ENCODE peak calls at places on chromosomes 13 and 19, in eight cellular contexts. One of them, this sample, is unnamed.
A peak's percentile ranks its signal among the peaks of the same experiment; 100 is the strongest.

GRCh38 chr13:30572859-30573275 is 44.9 kb upstream of the USPL1 start:
- DNase-seq in HFF-Myc: no peak
- DNase-seq in body of pancreas: no peak
- DNase-seq in GM12878: peak; percentile 28
- DNase-seq in Panc1: no peak
- DNase-seq in astrocyte of the spinal cord: peak; percentile 80
- DNase-seq in WERI-Rb-1: no peak
- DNase-seq in colonic mucosa: no peak
- DNase-seq in this sample: peak; percentile 25

GRCh38 chr13:41465215-41465907 is 8.0 kb downstream of the RGCC start:
- DNase-seq in Panc1: no peak
- DNase-seq in astrocyte of the spinal cord: peak; percentile 83
- DNase-seq in body of pancreas: peak; percentile 30
- DNase-seq in GM12878: peak; percentile 88
- DNase-seq in colonic mucosa: peak; percentile 33
- DNase-seq in HFF-Myc: peak; percentile 31
- DNase-seq in WERI-Rb-1: no peak
- DNase-seq in this sample: peak; percentile 87

GRCh38 chr13:50123002-50123401 is 107.8 kb downstream of the KCNRG start:
- DNase-seq in colonic mucosa: no peak
- DNase-seq in Panc1: no peak
- DNase-seq in HFF-Myc: no peak
- DNase-seq in astrocyte of the spinal cord: no peak
- DNase-seq in GM12878: no peak
- DNase-seq in body of pancreas: peak; percentile 22
- DNase-seq in WERI-Rb-1: no peak
- DNase-seq in this sample: no peak

GRCh38 chr13:99208845-99209527 is 8.3 kb downstream of the UBAC2 start:
- DNase-seq in HFF-Myc: no peak
- DNase-seq in body of pancreas: no peak
- DNase-seq in GM12878: no peak
- DNase-seq in colonic mucosa: no peak
- DNase-seq in astrocyte of the spinal cord: no peak
- DNase-seq in WERI-Rb-1: no peak
- DNase-seq in Panc1: no peak
- DNase-seq in this sample: no peak

GRCh38 chr19:1252221-1252817 is 3.9 kb downstream of the MIDN start:
- DNase-seq in colonic mucosa: peak; percentile 85
- DNase-seq in Panc1: no peak
- DNase-seq in astrocyte of the spinal cord: peak; percentile 97
- DNase-seq in WERI-Rb-1: no peak
- DNase-seq in HFF-Myc: no peak
- DNase-seq in body of pancreas: peak; percentile 97
- DNase-seq in GM12878: no peak
- DNase-seq in this sample: peak; percentile 96

GRCh38 chr13:77544365-77544764 is 8.9 kb downstream of the SCEL start:
- DNase-seq in astrocyte of the spinal cord: peak; percentile 74
- DNase-seq in GM12878: no peak
- DNase-seq in body of pancreas: peak; percentile 53
- DNase-seq in HFF-Myc: no peak
- DNase-seq in colonic mucosa: peak; percentile 19
- DNase-seq in WERI-Rb-1: no peak
- DNase-seq in Panc1: no peak
- DNase-seq in this sample: peak; percentile 36

GRCh38 chr19:15562145-15562544 is 52.9 kb upstream of the CYP4F8 start:
- DNase-seq in colonic mucosa: no peak
- DNase-seq in astrocyte of the spinal cord: no peak
- DNase-seq in Panc1: no peak
- DNase-seq in GM12878: no peak
- DNase-seq in HFF-Myc: no peak
- DNase-seq in body of pancreas: no peak
- DNase-seq in WERI-Rb-1: no peak
- DNase-seq in this sample: no peak

GRCh38 chr19:38034153-38034835 is 127.3 kb downstream of the SIPA1L3 start:
- DNase-seq in Panc1: no peak
- DNase-seq in WERI-Rb-1: no peak
- DNase-seq in colonic mucosa: no peak
- DNase-seq in body of pancreas: no peak
- DNase-seq in astrocyte of the spinal cord: peak; percentile 87
- DNase-seq in GM12878: no peak
- DNase-seq in HFF-Myc: no peak
- DNase-seq in this sample: no peak

GRCh38 chr13:45200701-45201230 is at the start of gene KCTD4:
- DNase-seq in body of pancreas: no peak
- DNase-seq in WERI-Rb-1: no peak
- DNase-seq in Panc1: no peak
- DNase-seq in HFF-Myc: no peak
- DNase-seq in astrocyte of the spinal cord: peak; percentile 34
- DNase-seq in GM12878: no peak
- DNase-seq in colonic mucosa: no peak
- DNase-seq in this sample: peak; percentile 60

GRCh38 chr19:8096071-8096470 is 43.5 kb downstream of the CCL25 start:
- DNase-seq in Panc1: no peak
- DNase-seq in body of pancreas: no peak
- DNase-seq in astrocyte of the spinal cord: no peak
- DNase-seq in WERI-Rb-1: no peak
- DNase-seq in GM12878: no peak
- DNase-seq in colonic mucosa: no peak
- DNase-seq in HFF-Myc: no peak
- DNase-seq in this sample: no peak

GRCh38 chr13:38391341-38391740 is 41.7 kb downstream of the UFM1 start:
- DNase-seq in WERI-Rb-1: no peak
- DNase-seq in astrocyte of the spinal cord: no peak
- DNase-seq in body of pancreas: no peak
- DNase-seq in HFF-Myc: no peak
- DNase-seq in colonic mucosa: no peak
- DNase-seq in GM12878: no peak
- DNase-seq in Panc1: no peak
- DNase-seq in this sample: no peak

GRCh38 chr13:112446867-112447266 is 70.7 kb downstream of the SPACA7 start:
- DNase-seq in Panc1: no peak
- DNase-seq in body of pancreas: no peak
- DNase-seq in GM12878: no peak
- DNase-seq in HFF-Myc: no peak
- DNase-seq in WERI-Rb-1: no peak
- DNase-seq in astrocyte of the spinal cord: no peak
- DNase-seq in colonic mucosa: peak; percentile 3
- DNase-seq in this sample: no peak

GRCh38 chr13:73429691-73430090 is 370.9 kb downstream of the KLF5 start:
- DNase-seq in HFF-Myc: no peak
- DNase-seq in colonic mucosa: no peak
- DNase-seq in body of pancreas: no peak
- DNase-seq in GM12878: no peak
- DNase-seq in Panc1: no peak
- DNase-seq in WERI-Rb-1: no peak
- DNase-seq in astrocyte of the spinal cord: peak; percentile 60
- DNase-seq in this sample: peak; percentile 93

GRCh38 chr19:51439021-51439465 is 19.2 kb downstream of the SIGLEC8 start:
- DNase-seq in Panc1: no peak
- DNase-seq in colonic mucosa: no peak
- DNase-seq in GM12878: no peak
- DNase-seq in astrocyte of the spinal cord: no peak
- DNase-seq in WERI-Rb-1: peak; percentile 16
- DNase-seq in body of pancreas: no peak
- DNase-seq in HFF-Myc: no peak
- DNase-seq in this sample: peak; percentile 15

GRCh38 chr13:85316501-85316900 is 482.7 kb downstream of the SLITRK6 start:
- DNase-seq in colonic mucosa: no peak
- DNase-seq in body of pancreas: no peak
- DNase-seq in Panc1: no peak
- DNase-seq in HFF-Myc: no peak
- DNase-seq in GM12878: no peak
- DNase-seq in astrocyte of the spinal cord: no peak
- DNase-seq in WERI-Rb-1: no peak
- DNase-seq in this sample: no peak

GRCh38 chr19:34555447-34555846 is 73.9 kb downstream of the WTIP start:
- DNase-seq in colonic mucosa: no peak
- DNase-seq in Panc1: no peak
- DNase-seq in WERI-Rb-1: peak; percentile 43
- DNase-seq in body of pancreas: peak; percentile 53
- DNase-seq in astrocyte of the spinal cord: no peak
- DNase-seq in HFF-Myc: no peak
- DNase-seq in GM12878: no peak
- DNase-seq in this sample: peak; percentile 8

GRCh38 chr13:28093871-28094270 is 6.5 kb downstream of the FLT3 start:
- DNase-seq in GM12878: no peak
- DNase-seq in body of pancreas: no peak
- DNase-seq in HFF-Myc: no peak
- DNase-seq in astrocyte of the spinal cord: no peak
- DNase-seq in Panc1: no peak
- DNase-seq in WERI-Rb-1: no peak
- DNase-seq in colonic mucosa: no peak
- DNase-seq in this sample: no peak

GRCh38 chr13:28100149-28101121 is at the start of gene FLT3:
- DNase-seq in body of pancreas: peak; percentile 62
- DNase-seq in GM12878: no peak
- DNase-seq in colonic mucosa: peak; percentile 22
- DNase-seq in HFF-Myc: no peak
- DNase-seq in WERI-Rb-1: peak; percentile 70
- DNase-seq in astrocyte of the spinal cord: peak; percentile 53
- DNase-seq in Panc1: no peak
- DNase-seq in this sample: peak; percentile 46

GRCh38 chr13:28097503-28097902 is 2.9 kb downstream of the FLT3 start:
- DNase-seq in WERI-Rb-1: no peak
- DNase-seq in body of pancreas: no peak
- DNase-seq in GM12878: no peak
- DNase-seq in HFF-Myc: no peak
- DNase-seq in Panc1: no peak
- DNase-seq in astrocyte of the spinal cord: no peak
- DNase-seq in colonic mucosa: no peak
- DNase-seq in this sample: no peak

GRCh38 chr13:28094311-28094710 is 6.1 kb downstream of the FLT3 start:
- DNase-seq in astrocyte of the spinal cord: no peak
- DNase-seq in body of pancreas: no peak
- DNase-seq in HFF-Myc: no peak
- DNase-seq in Panc1: no peak
- DNase-seq in colonic mucosa: no peak
- DNase-seq in GM12878: no peak
- DNase-seq in WERI-Rb-1: no peak
- DNase-seq in this sample: no peak

GRCh38 chr13:28099396-28100148 is 804 bp downstream of the FLT3 start:
- DNase-seq in HFF-Myc: no peak
- DNase-seq in GM12878: no peak
- DNase-seq in body of pancreas: no peak
- DNase-seq in WERI-Rb-1: no peak
- DNase-seq in astrocyte of the spinal cord: no peak
- DNase-seq in colonic mucosa: no peak
- DNase-seq in Panc1: no peak
- DNase-seq in this sample: no peak
- H3K4me3 ChIP-seq in HFF-Myc: peak overlapping the region; percentile 28
- H3K4me3 ChIP-seq in GM12878: peak overlapping the region; percentile 68
- H3K4me3 ChIP-seq in body of pancreas: peak overlapping the region; percentile 42
- H3K4me3 ChIP-seq in WERI-Rb-1: peak overlapping the region; percentile 56
- H3K4me3 ChIP-seq in astrocyte of the spinal cord: no peak overlapping the region
- H3K4me3 ChIP-seq in colonic mucosa: peak overlapping the region; percentile 30
- H3K4me3 ChIP-seq in Panc1: peak overlapping the region; percentile 26
- H3K4me3 ChIP-seq in this sample: no peak overlapping the region

DNA sequence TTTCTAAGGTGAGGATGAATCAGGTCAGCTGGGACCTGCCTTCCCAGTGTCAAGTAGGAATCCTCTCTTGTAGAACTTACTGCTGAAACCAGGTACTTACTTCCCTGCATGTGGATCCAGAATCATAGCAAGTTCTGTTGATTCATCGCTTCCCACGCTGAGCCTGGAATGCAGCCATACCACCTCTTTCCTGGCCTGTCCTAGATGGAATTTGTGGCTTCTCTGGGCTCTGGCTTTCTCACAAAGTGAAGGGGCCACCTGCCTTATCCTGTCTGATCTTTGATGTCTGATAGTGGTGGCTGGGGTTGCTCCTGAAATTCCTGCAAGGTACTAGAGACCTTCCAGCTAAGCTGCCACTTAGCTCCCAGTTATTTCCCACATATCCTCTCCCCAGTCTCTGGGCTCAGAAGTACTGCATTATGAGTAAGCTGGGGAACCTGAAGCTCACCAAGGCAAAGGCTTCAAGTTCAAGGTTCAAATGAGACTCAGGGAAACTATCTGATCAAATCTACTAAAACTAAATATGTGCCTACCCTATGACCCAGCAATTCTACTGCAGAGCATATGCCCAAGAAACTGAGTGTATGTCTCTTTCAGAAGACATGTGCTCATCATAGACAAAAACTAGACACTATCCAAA is 103.5 kb downstream of the SUCLA2 start:
- DNase-seq in colonic mucosa: no peak
- DNase-seq in body of pancreas: no peak
- DNase-seq in WERI-Rb-1: no peak
- DNase-seq in GM12878: no peak
- DNase-seq in HFF-Myc: no peak
- DNase-seq in astrocyte of the spinal cord: peak; percentile 73
- DNase-seq in Panc1: no peak
- DNase-seq in this sample: peak; percentile 68
- TF ChIP-seq CTCF in colonic mucosa: no peak
- TF ChIP-seq CTCF in body of pancreas: no peak
- TF ChIP-seq CTCF in WERI-Rb-1: no peak
- TF ChIP-seq CTCF in GM12878: no peak
- TF ChIP-seq CTCF in HFF-Myc: no peak
- TF ChIP-seq CTCF in astrocyte of the spinal cord: no peak
- TF ChIP-seq CTCF in Panc1: no peak
- TF ChIP-seq CTCF in this sample: no peak

GRCh38 chr19:48511800-48512503 is at the start of gene LMTK3:
- DNase-seq in Panc1: no peak
- DNase-seq in GM12878: no peak
- DNase-seq in colonic mucosa: no peak
- DNase-seq in WERI-Rb-1: peak; percentile 58
- DNase-seq in astrocyte of the spinal cord: no peak
- DNase-seq in HFF-Myc: no peak
- DNase-seq in body of pancreas: no peak
- DNase-seq in this sample: no peak
- H3K4me3 ChIP-seq in Panc1: peak within 1 kb of the TSS; percentile 33
- H3K4me3 ChIP-seq in GM12878: no peak within 1 kb of the TSS
- H3K4me3 ChIP-seq in colonic mucosa: no peak within 1 kb of the TSS
- H3K4me3 ChIP-seq in WERI-Rb-1: peak within 1 kb of the TSS; percentile 46
- H3K4me3 ChIP-seq in astrocyte of the spinal cord: no peak within 1 kb of the TSS
- H3K4me3 ChIP-seq in HFF-Myc: no peak within 1 kb of the TSS
- H3K4me3 ChIP-seq in body of pancreas: no peak within 1 kb of the TSS
- H3K4me3 ChIP-seq in this sample: peak within 1 kb of the TSS; percentile 14

DNA sequence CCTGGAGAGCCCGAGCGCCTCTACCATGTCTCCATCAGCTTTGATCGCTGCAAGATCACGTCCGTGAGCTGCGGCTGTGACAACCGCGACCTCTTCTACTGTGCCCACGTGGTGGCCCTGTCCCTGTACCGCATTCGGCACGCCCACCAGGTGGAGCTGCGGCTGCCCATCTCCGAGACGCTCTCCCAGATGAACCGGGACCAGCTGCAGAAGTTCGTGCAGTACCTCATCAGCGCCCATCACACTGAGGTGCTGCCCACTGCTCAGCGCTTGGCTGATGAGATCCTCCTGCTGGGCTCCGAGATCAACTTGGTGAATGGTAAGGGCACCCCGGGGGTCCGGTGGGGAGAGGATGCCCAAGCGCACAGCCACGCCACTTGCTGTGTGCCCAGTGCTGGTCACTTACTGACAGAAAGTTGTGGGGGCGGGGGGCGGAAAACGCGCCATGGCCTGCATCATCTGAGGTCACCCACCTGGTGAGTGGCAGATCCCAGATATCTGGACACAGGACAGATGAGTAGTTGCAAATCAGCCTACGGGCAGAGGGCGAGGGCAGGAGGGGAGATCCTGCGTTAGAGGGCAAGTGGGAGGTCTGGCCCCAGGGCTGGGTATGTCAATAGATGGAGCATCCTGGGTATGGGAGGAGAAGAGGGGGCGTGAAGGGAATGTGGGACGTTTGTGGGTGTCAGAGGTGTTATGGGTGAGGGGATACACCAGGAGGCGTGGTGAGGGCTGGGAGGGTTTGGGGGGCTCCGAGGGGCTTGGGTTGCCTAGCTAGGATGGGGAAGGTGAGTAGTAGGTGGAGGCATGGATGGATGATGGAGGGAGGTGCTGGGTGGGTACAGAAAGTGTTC is 9.8 kb downstream of the ZSWIM4 start:
- DNase-seq in GM12878: no peak
- DNase-seq in body of pancreas: peak; percentile 65
- DNase-seq in Panc1: no peak
- DNase-seq in WERI-Rb-1: no peak
- DNase-seq in colonic mucosa: no peak
- DNase-seq in astrocyte of the spinal cord: no peak
- DNase-seq in HFF-Myc: no peak
- DNase-seq in this sample: no peak
- TF ChIP-seq CTCF in GM12878: no peak
- TF ChIP-seq CTCF in body of pancreas: peak; percentile 44
- TF ChIP-seq CTCF in Panc1: no peak
- TF ChIP-seq CTCF in WERI-Rb-1: peak; percentile 55
- TF ChIP-seq CTCF in colonic mucosa: no peak
- TF ChIP-seq CTCF in astrocyte of the spinal cord: peak; percentile 31
- TF ChIP-seq CTCF in HFF-Myc: peak; percentile 23
- TF ChIP-seq CTCF in this sample: no peak